ENCODE peak calls at places on chromosome 2, in eight cellular contexts. One of them, this sample, is unnamed.

GRCh38 chr2:192162392-192163042 is 32.2 kb downstream of the TMEFF2 start:
- DNase-seq in substantia nigra: peak; percentile 54
- DNase-seq in IMR-90: peak; percentile 74
- DNase-seq in CD4-positive, alpha-beta T cell: peak; percentile 60
- DNase-seq in NCI-H2029: peak; percentile 47
- DNase-seq in caudate nucleus: peak; percentile 25
- DNase-seq in T-helper 9 cell: peak; percentile 59
- DNase-seq in left ventricle myocardium inferior: no peak
- DNase-seq in this sample: peak; percentile 69

GRCh38 chr2:72154386-72154785 is 6.7 kb upstream of the CYP26B1 start:
- DNase-seq in substantia nigra: no peak
- DNase-seq in IMR-90: no peak
- DNase-seq in CD4-positive, alpha-beta T cell: no peak
- DNase-seq in NCI-H2029: no peak
- DNase-seq in caudate nucleus: no peak
- DNase-seq in T-helper 9 cell: no peak
- DNase-seq in left ventricle myocardium inferior: no peak
- DNase-seq in this sample: no peak

GRCh38 chr2:14011186-14011585 is 621.3 kb upstream of the LRATD1 start:
- DNase-seq in substantia nigra: no peak
- DNase-seq in IMR-90: no peak
- DNase-seq in CD4-positive, alpha-beta T cell: no peak
- DNase-seq in NCI-H2029: no peak
- DNase-seq in caudate nucleus: no peak
- DNase-seq in T-helper 9 cell: no peak
- DNase-seq in left ventricle myocardium inferior: no peak
- DNase-seq in this sample: no peak

GRCh38 chr2:184154438-184154837 is 443.9 kb upstream of the ZNF804A start:
- DNase-seq in substantia nigra: no peak
- DNase-seq in IMR-90: no peak
- DNase-seq in CD4-positive, alpha-beta T cell: no peak
- DNase-seq in NCI-H2029: no peak
- DNase-seq in caudate nucleus: no peak
- DNase-seq in T-helper 9 cell: no peak
- DNase-seq in left ventricle myocardium inferior: no peak
- DNase-seq in this sample: peak; percentile 2

GRCh38 chr2:1887915-1888314 is 143.6 kb upstream of the PXDN start:
- DNase-seq in substantia nigra: no peak
- DNase-seq in IMR-90: peak; percentile 3
- DNase-seq in CD4-positive, alpha-beta T cell: no peak
- DNase-seq in NCI-H2029: no peak
- DNase-seq in caudate nucleus: no peak
- DNase-seq in T-helper 9 cell: no peak
- DNase-seq in left ventricle myocardium inferior: no peak
- DNase-seq in this sample: peak; percentile 19

GRCh38 chr2:224938670-224939309 is 103.5 kb downstream of the DOCK10 start:
- DNase-seq in substantia nigra: no peak
- DNase-seq in IMR-90: peak; percentile 88
- DNase-seq in CD4-positive, alpha-beta T cell: no peak
- DNase-seq in NCI-H2029: no peak
- DNase-seq in caudate nucleus: no peak
- DNase-seq in T-helper 9 cell: no peak
- DNase-seq in left ventricle myocardium inferior: no peak
- DNase-seq in this sample: no peak

GRCh38 chr2:64888591-64889309 is 100.4 kb upstream of the SLC1A4 start:
- DNase-seq in substantia nigra: no peak
- DNase-seq in IMR-90: peak; percentile 55
- DNase-seq in CD4-positive, alpha-beta T cell: no peak
- DNase-seq in NCI-H2029: no peak
- DNase-seq in caudate nucleus: no peak
- DNase-seq in T-helper 9 cell: no peak
- DNase-seq in left ventricle myocardium inferior: no peak
- DNase-seq in this sample: peak; percentile 67

GRCh38 chr2:28370355-28370754 is 22.3 kb upstream of the FOSL2 start:
- DNase-seq in substantia nigra: no peak
- DNase-seq in IMR-90: no peak
- DNase-seq in CD4-positive, alpha-beta T cell: no peak
- DNase-seq in NCI-H2029: no peak
- DNase-seq in caudate nucleus: no peak
- DNase-seq in T-helper 9 cell: no peak
- DNase-seq in left ventricle myocardium inferior: no peak
- DNase-seq in this sample: peak; percentile 60

GRCh38 chr2:64420675-64421074 is 33.3 kb upstream of the LGALSL start:
- DNase-seq in substantia nigra: no peak
- DNase-seq in IMR-90: no peak
- DNase-seq in CD4-positive, alpha-beta T cell: no peak
- DNase-seq in NCI-H2029: no peak
- DNase-seq in caudate nucleus: no peak
- DNase-seq in T-helper 9 cell: no peak
- DNase-seq in left ventricle myocardium inferior: no peak
- DNase-seq in this sample: no peak

This sample was measured in NB4.